ENCODE peak calls at places on chromosomes 3 and 15, in six cellular contexts. One of them, this sample, is unnamed.

GRCh38 chr3:160665784-160666526 is 11.0 kb upstream of the ARL14 start:
- DNase-seq in mesendoderm: peak; percentile 94
- DNase-seq in mesenchymal stem cell: peak; percentile 95
- DNase-seq in H9: no peak
- DNase-seq in IMR-90: peak; percentile 91
- DNase-seq in H1: no peak
- DNase-seq in this sample: no peak

GRCh38 chr3:112561085-112561692 is 573 bp downstream of the ATG3 start:
- DNase-seq in mesendoderm: peak; percentile 95
- DNase-seq in mesenchymal stem cell: peak; percentile 93
- DNase-seq in H9: peak; percentile 68
- DNase-seq in IMR-90: peak; percentile 87
- DNase-seq in H1: peak; percentile 82
- DNase-seq in this sample: peak; percentile 56

GRCh38 chr3:118262800-118263402 is 771.7 kb downstream of the IGSF11 start:
- DNase-seq in mesendoderm: no peak
- DNase-seq in mesenchymal stem cell: no peak
- DNase-seq in H9: no peak
- DNase-seq in IMR-90: no peak
- DNase-seq in H1: no peak
- DNase-seq in this sample: no peak

GRCh38 chr15:71440479-71441071 is 325.3 kb downstream of the THSD4 start:
- DNase-seq in mesendoderm: peak; percentile 52
- DNase-seq in mesenchymal stem cell: peak; percentile 69
- DNase-seq in H9: no peak
- DNase-seq in IMR-90: peak; percentile 80
- DNase-seq in H1: no peak
- DNase-seq in this sample: no peak

GRCh38 chr3:134527037-134527436 is 41.2 kb downstream of the CEP63 start:
- DNase-seq in mesendoderm: peak; percentile 62
- DNase-seq in mesenchymal stem cell: no peak
- DNase-seq in H9: peak; percentile 67
- DNase-seq in IMR-90: peak; percentile 18
- DNase-seq in H1: peak; percentile 72
- DNase-seq in this sample: no peak

GRCh38 chr3:105322570-105323273 is 44.0 kb upstream of the ALCAM start:
- DNase-seq in mesendoderm: no peak
- DNase-seq in mesenchymal stem cell: no peak
- DNase-seq in H9: no peak
- DNase-seq in IMR-90: peak; percentile 18
- DNase-seq in H1: no peak
- DNase-seq in this sample: no peak

GRCh38 chr15:67834593-67835348 is 5.1 kb downstream of the RNU6-1 start:
- DNase-seq in mesendoderm: peak; percentile 57
- DNase-seq in mesenchymal stem cell: no peak
- DNase-seq in H9: no peak
- DNase-seq in IMR-90: no peak
- DNase-seq in H1: peak; percentile 83
- DNase-seq in this sample: no peak

GRCh38 chr15:44736261-44736765 is at the start of gene TRIM69:
- DNase-seq in mesendoderm: no peak
- DNase-seq in mesenchymal stem cell: no peak
- DNase-seq in H9: no peak
- DNase-seq in IMR-90: no peak
- DNase-seq in H1: no peak
- DNase-seq in this sample: no peak

GRCh38 chr3:88742066-88742465 is 365.4 kb upstream of the EPHA3 start:
- DNase-seq in mesendoderm: no peak
- DNase-seq in mesenchymal stem cell: no peak
- DNase-seq in H9: no peak
- DNase-seq in IMR-90: no peak
- DNase-seq in H1: no peak
- DNase-seq in this sample: no peak

GRCh38 chr3:97952280-97952679 is 20.0 kb downstream of the RIOX2 start:
- DNase-seq in mesendoderm: no peak
- DNase-seq in mesenchymal stem cell: peak; percentile 92
- DNase-seq in H9: no peak
- DNase-seq in IMR-90: peak; percentile 74
- DNase-seq in H1: no peak
- DNase-seq in this sample: no peak

GRCh38 chr3:10093678-10094077 is 14.4 kb downstream of the FANCD2OS start:
- DNase-seq in mesendoderm: no peak
- DNase-seq in mesenchymal stem cell: no peak
- DNase-seq in H9: no peak
- DNase-seq in IMR-90: no peak
- DNase-seq in H1: no peak
- DNase-seq in this sample: no peak

GRCh38 chr15:37682304-37682703 is 252.1 kb upstream of the TMCO5A start:
- DNase-seq in mesendoderm: peak; percentile 68
- DNase-seq in mesenchymal stem cell: peak; percentile 15
- DNase-seq in H9: peak; percentile 29
- DNase-seq in IMR-90: peak; percentile 27
- DNase-seq in H1: no peak
- DNase-seq in this sample: no peak

GRCh38 chr3:59149166-59149565 is 99.3 kb upstream of the CFAP20DC start:
- DNase-seq in mesendoderm: no peak
- DNase-seq in mesenchymal stem cell: no peak
- DNase-seq in H9: no peak
- DNase-seq in IMR-90: no peak
- DNase-seq in H1: no peak
- DNase-seq in this sample: no peak

GRCh38 chr3:190849607-190850006 is 12.9 kb downstream of the GMNC start:
- DNase-seq in mesendoderm: no peak
- DNase-seq in mesenchymal stem cell: no peak
- DNase-seq in H9: no peak
- DNase-seq in IMR-90: no peak
- DNase-seq in H1: no peak
- DNase-seq in this sample: no peak

GRCh38 chr3:146747051-146747450 is 141.9 kb upstream of the PLSCR5 start:
- DNase-seq in mesendoderm: no peak
- DNase-seq in mesenchymal stem cell: no peak
- DNase-seq in H9: no peak
- DNase-seq in IMR-90: no peak
- DNase-seq in H1: no peak
- DNase-seq in this sample: no peak

GRCh38 chr3:146750196-146750595 is 145.1 kb upstream of the PLSCR5 start:
- DNase-seq in mesendoderm: no peak
- DNase-seq in mesenchymal stem cell: peak; percentile 29
- DNase-seq in H9: no peak
- DNase-seq in IMR-90: peak; percentile 0
- DNase-seq in H1: no peak
- DNase-seq in this sample: no peak

GRCh38 chr3:146746190-146746589 is 141.0 kb upstream of the PLSCR5 start:
- DNase-seq in mesendoderm: no peak
- DNase-seq in mesenchymal stem cell: no peak
- DNase-seq in H9: no peak
- DNase-seq in IMR-90: peak; percentile 23
- DNase-seq in H1: no peak
- DNase-seq in this sample: no peak

DNA sequence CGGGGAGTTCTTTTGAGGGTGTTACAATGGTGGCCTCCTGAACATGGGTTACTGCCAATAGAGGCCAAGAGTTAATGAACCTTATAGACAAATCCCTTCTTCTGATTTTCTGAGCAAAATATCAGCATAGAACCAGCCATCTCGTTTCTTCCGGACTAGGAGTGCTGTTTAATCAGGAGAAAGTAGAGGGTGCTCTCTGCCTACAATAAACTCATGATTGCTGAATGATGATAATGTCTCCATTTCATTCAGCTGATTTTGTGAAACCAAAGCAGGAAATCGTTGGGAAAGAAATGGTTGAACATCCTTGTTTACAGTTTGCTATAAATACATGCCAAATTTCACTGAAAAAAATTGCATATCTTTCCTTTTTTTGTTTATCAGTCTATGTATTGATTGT is 142.8 kb upstream of the PLSCR5 start:
- DNase-seq in mesendoderm: peak; percentile 39
- DNase-seq in mesenchymal stem cell: peak; percentile 51
- DNase-seq in H9: no peak
- DNase-seq in IMR-90: peak; percentile 33
- DNase-seq in H1: no peak
- DNase-seq in this sample: no peak
- H3K79me1 ChIP-seq in mesendoderm: no peaks in the 10 kb centered on the region
- H3K79me1 ChIP-seq in mesenchymal stem cell: no peaks in the 10 kb centered on the region
- H3K79me1 ChIP-seq in H9: no peaks in the 10 kb centered on the region
- H3K79me1 ChIP-seq in IMR-90: no peaks in the 10 kb centered on the region
- H3K79me1 ChIP-seq in H1: no peaks in the 10 kb centered on the region
- H3K79me1 ChIP-seq in this sample: no peaks in the 10 kb centered on the region

GRCh38 chr15:56243774-56244236 is at the start of gene RFX7:
- DNase-seq in mesendoderm: peak; percentile 88
- DNase-seq in mesenchymal stem cell: peak; percentile 81
- DNase-seq in H9: peak; percentile 68
- DNase-seq in IMR-90: peak; percentile 73
- DNase-seq in H1: peak; percentile 80
- DNase-seq in this sample: peak; percentile 78
- H2BK120ac ChIP-seq in mesendoderm: peak within 1 kb of the TSS; percentile 73
- H2BK120ac ChIP-seq in mesenchymal stem cell: peak within 1 kb of the TSS; percentile 97
- H2BK120ac ChIP-seq in H9: no peak within 1 kb of the TSS
- H2BK120ac ChIP-seq in IMR-90: peak within 1 kb of the TSS; percentile 36
- H2BK120ac ChIP-seq in H1: peak within 1 kb of the TSS; percentile 97
- H2BK120ac ChIP-seq in this sample: peak within 1 kb of the TSS; percentile 81

GRCh38 chr15:62904511-62904910 is 138.0 kb upstream of the TPM1 start:
- DNase-seq in mesendoderm: no peak
- DNase-seq in mesenchymal stem cell: no peak
- DNase-seq in H9: no peak
- DNase-seq in IMR-90: no peak
- DNase-seq in H1: no peak
- DNase-seq in this sample: no peak
- H3K79me1 ChIP-seq in mesendoderm: no peaks in the 10 kb centered on the region
- H3K79me1 ChIP-seq in mesenchymal stem cell: no peaks in the 10 kb centered on the region
- H3K79me1 ChIP-seq in H9: no peaks in the 10 kb centered on the region
- H3K79me1 ChIP-seq in IMR-90: no peaks in the 10 kb centered on the region
- H3K79me1 ChIP-seq in H1: no peaks in the 10 kb centered on the region
- H3K79me1 ChIP-seq in this sample: no peaks in the 10 kb centered on the region

GRCh38 chr15:55587321-55588069 is 650 bp downstream of the PYGO1 start:
- DNase-seq in mesendoderm: peak; percentile 74
- DNase-seq in mesenchymal stem cell: peak; percentile 72
- DNase-seq in H9: peak; percentile 43
- DNase-seq in IMR-90: peak; percentile 47
- DNase-seq in H1: peak; percentile 70
- DNase-seq in this sample: peak; percentile 59
- H2BK120ac ChIP-seq in mesendoderm: no peak overlapping the region
- H2BK120ac ChIP-seq in mesenchymal stem cell: peak overlapping the region; percentile 73
- H2BK120ac ChIP-seq in H9: no peak overlapping the region
- H2BK120ac ChIP-seq in IMR-90: no peak overlapping the region
- H2BK120ac ChIP-seq in H1: no peak overlapping the region
- H2BK120ac ChIP-seq in this sample: peak overlapping the region; percentile 91

DNA sequence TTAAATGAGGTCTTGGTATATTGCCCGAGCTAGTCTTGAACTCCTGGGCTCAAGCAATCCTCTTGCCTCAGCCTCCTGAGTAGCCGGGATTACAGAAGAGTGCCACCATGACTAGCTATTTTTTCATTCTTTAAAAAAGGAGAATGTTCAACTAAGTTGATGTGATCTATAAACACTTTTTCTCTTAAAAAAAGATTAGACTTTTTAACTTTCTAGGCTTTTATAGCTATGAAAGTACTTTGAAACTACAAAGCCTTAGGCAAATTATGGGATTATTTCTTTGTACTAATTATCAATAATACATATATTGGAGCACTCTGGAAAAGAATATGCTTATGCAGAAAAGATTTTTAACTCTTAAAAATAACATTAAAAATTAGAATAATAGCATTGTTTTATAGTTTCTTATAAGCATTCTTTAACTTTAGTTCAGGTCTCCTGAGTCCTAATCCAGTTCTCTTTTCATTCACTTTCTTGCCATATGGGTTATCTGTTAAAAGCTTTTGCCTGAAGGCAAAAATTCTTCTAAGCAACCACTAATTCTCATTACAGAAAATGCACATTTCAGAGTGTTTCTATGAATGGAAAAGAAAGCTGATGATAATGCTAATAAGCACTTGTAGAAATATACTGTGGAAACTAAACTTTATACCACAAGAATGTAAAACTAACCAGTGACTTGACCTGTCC is 87.8 kb downstream of the DPPA2 start:
- DNase-seq in mesendoderm: no peak
- DNase-seq in mesenchymal stem cell: no peak
- DNase-seq in H9: no peak
- DNase-seq in IMR-90: no peak
- DNase-seq in H1: no peak
- DNase-seq in this sample: no peak
- H3K79me1 ChIP-seq in mesendoderm: no peaks in the 10 kb centered on the region
- H3K79me1 ChIP-seq in mesenchymal stem cell: no peaks in the 10 kb centered on the region
- H3K79me1 ChIP-seq in H9: no peaks in the 10 kb centered on the region
- H3K79me1 ChIP-seq in IMR-90: no peaks in the 10 kb centered on the region
- H3K79me1 ChIP-seq in H1: no peaks in the 10 kb centered on the region
- H3K79me1 ChIP-seq in this sample: no peaks in the 10 kb centered on the region

DNA sequence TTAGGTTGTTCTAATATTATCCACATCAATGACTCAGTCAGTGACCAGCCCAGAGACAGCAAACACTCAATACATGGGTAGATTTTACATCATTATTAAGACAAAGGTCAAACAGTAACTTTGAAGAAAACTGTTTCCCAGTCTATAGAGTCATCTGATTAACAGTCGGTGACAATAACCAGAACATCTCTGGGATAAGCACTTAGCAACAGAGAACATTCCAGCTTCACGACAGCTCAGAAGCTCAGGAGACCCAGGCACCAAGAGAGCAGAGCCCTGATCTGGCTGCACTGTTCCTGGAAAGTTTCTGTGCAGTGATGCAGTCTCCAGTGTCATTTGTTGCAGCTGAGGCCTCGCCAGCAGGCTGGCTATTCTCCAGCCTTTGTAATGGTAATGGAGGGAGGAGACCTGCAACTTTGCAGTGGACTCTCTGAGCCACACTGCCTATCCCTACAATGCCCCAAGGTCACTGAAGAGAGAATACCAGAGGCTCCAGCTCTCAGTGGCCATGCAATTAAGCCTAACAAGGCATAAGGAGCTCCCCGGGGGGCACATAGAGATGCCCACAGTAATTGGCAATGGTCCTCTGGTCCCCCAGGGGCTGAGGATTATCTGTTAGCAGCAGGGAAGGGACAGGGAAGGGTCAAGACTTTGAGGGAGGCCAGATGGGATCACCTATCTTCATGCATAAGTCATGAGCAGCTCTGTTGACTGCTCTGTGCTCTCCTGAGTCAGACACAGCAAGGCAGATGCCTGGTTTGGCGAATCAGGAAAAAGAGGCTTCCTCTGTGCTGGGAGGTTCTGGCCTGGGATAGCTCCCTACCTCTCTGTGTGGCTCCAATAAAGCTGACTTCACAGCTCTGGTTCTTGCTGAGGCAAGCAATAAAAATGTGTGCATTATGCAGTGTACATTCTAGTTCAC is 163.6 kb downstream of the CTNNB1 start:
- DNase-seq in mesendoderm: peak; percentile 94
- DNase-seq in mesenchymal stem cell: peak; percentile 98
- DNase-seq in H9: peak; percentile 80
- DNase-seq in IMR-90: no peak
- DNase-seq in H1: peak; percentile 67
- DNase-seq in this sample: peak; percentile 86
- H2BK120ac ChIP-seq in mesendoderm: no peak overlapping the region
- H2BK120ac ChIP-seq in mesenchymal stem cell: no peak overlapping the region
- H2BK120ac ChIP-seq in H9: no peak overlapping the region
- H2BK120ac ChIP-seq in IMR-90: no peak overlapping the region
- H2BK120ac ChIP-seq in H1: peak overlapping the region; percentile 45
- H2BK120ac ChIP-seq in this sample: no peak overlapping the region

GRCh38 chr3:54951405-54951804 is 23.5 kb upstream of the LRTM1 start:
- DNase-seq in mesendoderm: peak; percentile 80
- DNase-seq in mesenchymal stem cell: peak; percentile 88
- DNase-seq in H9: peak; percentile 68
- DNase-seq in IMR-90: peak; percentile 93
- DNase-seq in H1: peak; percentile 68
- DNase-seq in this sample: peak; percentile 36
- H3K79me1 ChIP-seq in mesendoderm: no peaks in the 10 kb centered on the region
- H3K79me1 ChIP-seq in mesenchymal stem cell: peaks cover 1% of the 10 kb centered on the region
- H3K79me1 ChIP-seq in H9: no peaks in the 10 kb centered on the region
- H3K79me1 ChIP-seq in IMR-90: peaks cover 25% of the 10 kb centered on the region
- H3K79me1 ChIP-seq in H1: no peaks in the 10 kb centered on the region
- H3K79me1 ChIP-seq in this sample: no peaks in the 10 kb centered on the region

This sample was measured in neuronal stem cell.